ENCODE peak calls at places on chromosomes 12 and 14, in five cellular contexts. F is HEK293T, M is GOT3, E is B cell, Z is sciatic nerve. I is an unnamed sample.

GRCh38 chr12:109098142-109098652 is 800 bp downstream of the UNG start:
- DNase-seq in F (no peak), Z (no peak), M (no peak), E (no peak), I (peak)

GRCh38 chr12:59973515-59973914 is 377.7 kb downstream of the SLC16A7 start:
- DNase-seq in M (no peak), Z (no peak), F (no peak), E (no peak), I (peak)

GRCh38 chr12:25058012-25058411 is 109.1 kb upstream of the BCAT1 start:
- DNase-seq in F (no peak), E (no peak), Z (no peak), M (no peak), I (no peak)

GRCh38 chr12:27571463-27571862 is 47.5 kb downstream of the PPFIBP1 start:
- DNase-seq in F (no peak), M (no peak), Z (no peak), E (no peak), I (peak)

GRCh38 chr12:12985817-12986408 is 14.2 kb downstream of the HEBP1 start:
- DNase-seq in E (peak), M (no peak), Z (no peak), F (peak), I (peak)

GRCh38 chr12:32309811-32310755 is 89.3 kb upstream of the FGD4 start:
- DNase-seq in F (no peak), M (no peak), Z (no peak), E (no peak), I (no peak)

GRCh38 chr14:102055181-102055901 is 31.5 kb downstream of the HSP90AA1 start:
- DNase-seq in F (no peak), Z (no peak), M (no peak), E (no peak), I (peak)

GRCh38 chr12:117507547-117507946 is 146.1 kb upstream of the NOS1 start:
- DNase-seq in M (no peak), E (no peak), F (no peak), Z (no peak), I (no peak)

GRCh38 chr12:32847287-32847686 is 49.3 kb downstream of the PKP2 start:
- DNase-seq in Z (no peak), F (no peak), M (no peak), E (no peak), I (no peak)

GRCh38 chr12:613996-614726 is 49.1 kb downstream of the NINJ2 start:
- DNase-seq in Z (no peak), F (no peak), E (peak), M (no peak), I (no peak)

GRCh38 chr14:101150010-101150409 is 246.5 kb upstream of the RTL1 start:
- DNase-seq in Z (no peak), M (no peak), E (no peak), F (no peak), I (no peak)

GRCh38 chr14:100861188-100861936 is 35.4 kb downstream of the MEG3 start:
- DNase-seq in F (no peak), M (no peak), Z (no peak), E (no peak), I (no peak)

GRCh38 chr12:14741153-14741552 is 44.8 kb upstream of the GUCY2C start:
- DNase-seq in Z (no peak), E (no peak), M (no peak), F (no peak), I (no peak)

GRCh38 chr14:55957950-55958349 is 160.3 kb upstream of the PELI2 start:
- DNase-seq in M (no peak), F (no peak), Z (no peak), E (no peak), I (no peak)

GRCh38 chr14:102182901-102183619 is 43.4 kb downstream of the WDR20 start:
- DNase-seq in F (no peak), E (no peak), M (no peak), Z (no peak), I (no peak)

I was measured in adipocyte.